ENCODE peak calls at places on chromosomes 13 and 19, in nine cellular contexts. L is activated naive CD8-positive, alpha-beta T cell treated with anti-CD3 and anti-CD28 coated beads, Interleukin-2, amount 50 U/mL, for 24 hours; K is EL; W is T-helper 17 cell; F is cardiac septum; Z is astrocyte of the spinal cord; D is stimulated activated CD4-positive, alpha-beta T cell treated with anti-CD3 and anti-CD28 coated beads, Interleukin-15, amount 100 ng/mL, for 48 hours; E is mesothelial cell of epicardium; M is glutamatergic neuron. I is an unnamed sample.

GRCh38 chr13:109273326-109273751 is 513.0 kb downstream of the IRS2 start:
- DNase-seq in L (no peak), K (peak), W (no peak), F (no peak), Z (peak), D (no peak), E (no peak), M (no peak), I (no peak)

GRCh38 chr19:13398780-13399726 is 107.2 kb downstream of the CACNA1A start:
- DNase-seq in L (no peak), K (peak), W (no peak), F (no peak), Z (peak), D (no peak), E (no peak), M (no peak), I (no peak)

GRCh38 chr19:49064768-49065611 is at the start of gene NTF4:
- DNase-seq in L (no peak), K (peak), W (no peak), F (no peak), Z (no peak), D (no peak), E (peak), M (peak), I (no peak)

GRCh38 chr13:40969169-40969901 is 49.8 kb downstream of the ELF1 start:
- DNase-seq in L (no peak), K (no peak), W (no peak), F (no peak), Z (no peak), D (peak), E (no peak), M (no peak), I (peak)

GRCh38 chr13:95404141-95404882 is 103.1 kb upstream of the ABCC4 start:
- DNase-seq in L (peak), K (peak), W (peak), F (peak), Z (peak), D (peak), E (peak), M (peak), I (peak)

GRCh38 chr13:21670006-21670882 is 629 bp upstream of the FGF9 start:
- DNase-seq in L (peak), K (peak), W (peak), F (peak), Z (peak), D (no peak), E (peak), M (peak), I (peak)

GRCh38 chr13:35164324-35164932 is 222.4 kb downstream of the NBEA start:
- DNase-seq in L (no peak), K (peak), W (no peak), F (no peak), Z (peak), D (no peak), E (no peak), M (no peak), I (no peak)

GRCh38 chr13:99577934-99578917 is 77.0 kb downstream of the TM9SF2 start:
- DNase-seq in L (no peak), K (no peak), W (no peak), F (no peak), Z (no peak), D (no peak), E (no peak), M (no peak), I (no peak)

GRCh38 chr13:44763604-44764311 is 187.6 kb upstream of the TSC22D1 start:
- DNase-seq in L (no peak), K (no peak), W (no peak), F (peak), Z (no peak), D (no peak), E (no peak), M (no peak), I (no peak)

GRCh38 chr19:42942187-42942789 is 5.3 kb upstream of the PSG7 start:
- DNase-seq in L (no peak), K (no peak), W (no peak), F (no peak), Z (peak), D (no peak), E (no peak), M (peak), I (peak)

GRCh38 chr13:101942038-101942437 is 459.8 kb downstream of the FGF14 start:
- DNase-seq in L (no peak), K (peak), W (no peak), F (no peak), Z (peak), D (no peak), E (no peak), M (peak), I (peak)

GRCh38 chr13:113548778-113549621 is 35.6 kb upstream of the TFDP1 start:
- DNase-seq in L (no peak), K (no peak), W (no peak), F (peak), Z (no peak), D (no peak), E (no peak), M (peak), I (no peak)

GRCh38 chr19:41192574-41193419 is at the start of gene CYP2S1:
- DNase-seq in L (peak), K (peak), W (no peak), F (no peak), Z (no peak), D (no peak), E (peak), M (peak), I (peak)

GRCh38 chr13:24678151-24678550 is 2.1 kb upstream of the ATP12A start:
- DNase-seq in L (no peak), K (no peak), W (no peak), F (no peak), Z (no peak), D (no peak), E (no peak), M (no peak), I (no peak)

GRCh38 chr19:23799321-23799720 is 40.6 kb upstream of the ZNF681 start:
- DNase-seq in L (peak), K (no peak), W (no peak), F (no peak), Z (no peak), D (no peak), E (no peak), M (peak), I (peak)